ENCODE peak calls at places on chromosomes 1 and 21, in eight cellular contexts. R, Y, S, W, B, E, D and T are unnamed samples.

GRCh38 chr21:44583800-44584147 is 3.4 kb upstream of the KRTAP10-5 start:
- DNase-seq in R (no peak), Y (no peak), S (no peak), W (no peak), B (no peak), E (no peak), D (no peak), T (no peak)

GRCh38 chr1:61077676-61078521 is 4.5 kb upstream of the NFIA start:
- DNase-seq in R (peak; percentile 100), Y (no peak), S (peak; percentile 100), W (peak; percentile 98), B (peak; percentile 76), E (peak; percentile 100), D (peak; percentile 91), T (peak; percentile 38)

GRCh38 chr1:245888809-245889208 is 618.3 kb downstream of the SMYD3 start:
- DNase-seq in R (peak; percentile 64), Y (no peak), S (peak; percentile 43), W (no peak), B (no peak), E (peak; percentile 33), D (no peak), T (no peak)

GRCh38 chr1:75855010-75855409 is 58.3 kb downstream of the MSH4 start:
- DNase-seq in R (peak; percentile 33), Y (no peak), S (peak; percentile 63), W (no peak), B (no peak), E (peak; percentile 26), D (no peak), T (no peak)

GRCh38 chr1:200951016-200951415 is 56.3 kb downstream of the INAVA start:
- DNase-seq in R (no peak), Y (no peak), S (peak; percentile 9), W (no peak), B (no peak), E (peak; percentile 58), D (no peak), T (no peak)

GRCh38 chr21:32529679-32530078 is 55.6 kb downstream of the TCP10L start:
- DNase-seq in R (no peak), Y (no peak), S (no peak), W (no peak), B (no peak), E (no peak), D (no peak), T (no peak)

GRCh38 chr1:43282220-43283195 is 2.9 kb downstream of the C1orf210 start:
- DNase-seq in R (no peak), Y (no peak), S (no peak), W (no peak), B (no peak), E (no peak), D (no peak), T (no peak)

GRCh38 chr1:197222025-197222685 is 45.9 kb upstream of the CRB1 start:
- DNase-seq in R (peak; percentile 25), Y (no peak), S (no peak), W (no peak), B (no peak), E (no peak), D (no peak), T (no peak)

GRCh38 chr1:198604973-198605372 is 33.9 kb upstream of the PTPRC start:
- DNase-seq in R (no peak), Y (no peak), S (no peak), W (no peak), B (no peak), E (no peak), D (no peak), T (no peak)

GRCh38 chr1:29210278-29211085 is 20.3 kb downstream of the MECR start:
- DNase-seq in R (no peak), Y (no peak), S (no peak), W (no peak), B (no peak), E (no peak), D (no peak), T (no peak)

GRCh38 chr1:91273875-91274274 is 130.8 kb downstream of the HFM1 start:
- DNase-seq in R (peak; percentile 23), Y (no peak), S (no peak), W (no peak), B (no peak), E (no peak), D (no peak), T (no peak)

GRCh38 chr1:101170506-101171050 is 66.2 kb upstream of the S1PR1 start:
- DNase-seq in R (no peak), Y (no peak), S (no peak), W (no peak), B (no peak), E (no peak), D (no peak), T (no peak)

GRCh38 chr1:22323141-22323845 is 128.4 kb upstream of the ZBTB40 start:
- DNase-seq in R (no peak), Y (no peak), S (no peak), W (no peak), B (no peak), E (no peak), D (no peak), T (no peak)
- TF ChIP-seq CTCF in R (no peak), Y (no peak), S (no peak), W (no peak), B (no peak), E (no peak), D (no peak), T (no peak)

DNA sequence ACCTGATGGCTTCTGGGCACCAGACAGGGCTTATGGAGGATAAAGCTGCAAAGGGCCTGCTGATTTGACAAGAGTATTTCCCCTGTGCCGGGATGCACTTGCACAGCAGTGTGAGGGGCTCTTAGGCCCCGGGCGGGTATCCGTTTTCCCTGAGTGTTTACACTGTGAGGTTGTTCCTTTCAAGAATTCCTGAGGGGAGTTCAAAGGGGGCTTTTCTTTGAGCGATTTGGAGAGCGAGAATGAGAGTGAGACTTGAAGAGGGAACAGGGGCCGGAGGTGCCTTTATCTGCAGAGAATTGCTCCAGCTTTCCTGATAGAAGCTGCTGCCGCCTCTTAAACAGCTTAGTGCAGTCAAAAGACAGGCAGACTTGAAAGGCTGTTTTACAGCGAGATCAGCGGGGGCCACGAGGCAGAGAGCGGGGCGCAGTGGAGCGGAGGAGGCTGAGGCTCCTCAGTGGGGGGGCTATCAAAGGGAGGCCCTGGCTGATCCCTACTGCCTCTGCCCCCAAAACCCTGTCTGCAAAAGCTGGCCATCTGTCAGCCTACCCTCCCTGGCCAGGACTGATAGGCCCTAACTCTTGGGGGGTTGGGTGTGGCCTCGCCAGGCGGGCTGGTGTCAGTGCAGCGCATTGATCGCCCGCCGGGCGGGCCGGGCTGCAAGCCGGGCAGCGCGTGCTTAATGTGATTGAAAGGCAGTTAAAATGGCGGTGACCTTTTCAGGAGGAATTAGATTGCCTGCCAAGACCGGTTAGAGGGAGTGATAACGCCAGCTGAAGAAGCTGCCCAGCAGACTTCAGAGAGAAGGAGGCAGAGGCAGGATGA is 36.5 kb downstream of the TMEM53 start:
- DNase-seq in R (no peak), Y (no peak), S (no peak), W (no peak), B (no peak), E (no peak), D (no peak), T (no peak)
- TF ChIP-seq CTCF in R (no peak), Y (no peak), S (no peak), W (no peak), B (no peak), E (no peak), D (no peak), T (no peak)

GRCh38 chr1:181135462-181135781 is 46.9 kb downstream of the IER5 start:
- DNase-seq in R (peak; percentile 32), Y (peak; percentile 39), S (peak; percentile 43), W (no peak), B (no peak), E (peak; percentile 43), D (no peak), T (no peak)
- TF ChIP-seq CTCF in R (peak; percentile 52), Y (peak; percentile 68), S (peak; percentile 59), W (peak; percentile 61), B (no peak), E (peak; percentile 74), D (peak; percentile 57), T (no peak)

DNA sequence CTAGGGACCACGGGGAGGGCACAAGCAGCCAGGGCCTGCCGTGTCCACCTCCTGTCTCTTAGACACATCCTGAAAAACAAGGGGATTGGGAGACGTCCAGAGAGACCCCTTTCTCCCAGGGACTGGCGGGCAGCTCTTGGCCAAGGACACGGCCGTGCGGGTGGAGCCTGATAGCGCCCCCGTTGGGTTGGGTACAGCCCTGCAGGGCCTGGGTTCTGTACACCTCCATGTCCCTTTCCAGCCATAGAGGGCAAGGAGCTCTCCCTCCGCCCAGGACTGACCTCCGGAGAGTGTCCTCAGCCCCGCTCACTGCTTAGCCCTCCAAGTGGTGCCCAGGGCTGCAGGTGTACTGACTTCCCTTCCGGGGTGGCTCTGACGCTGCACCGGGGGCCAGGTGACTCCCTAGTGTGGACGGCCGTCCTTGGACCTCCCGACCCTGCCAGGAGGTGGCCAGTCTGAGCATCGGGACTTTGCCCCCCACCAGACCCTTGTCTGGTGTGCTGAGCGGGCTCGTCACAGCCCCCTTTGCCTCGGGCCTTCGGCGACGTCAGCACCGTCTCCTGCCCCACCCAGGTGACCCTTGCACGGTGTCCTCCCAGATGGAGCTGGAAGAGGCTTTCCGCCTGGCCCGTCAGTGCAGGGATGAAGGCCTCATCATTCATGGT is 5.8 kb downstream of the PRKCZ start:
- DNase-seq in R (no peak), Y (no peak), S (no peak), W (no peak), B (no peak), E (no peak), D (no peak), T (no peak)
- TF ChIP-seq CTCF in R (no peak), Y (no peak), S (no peak), W (no peak), B (no peak), E (peak; percentile 34), D (no peak), T (no peak)

GRCh38 chr1:26537951-26538352 is 8.4 kb downstream of the RPS6KA1 start:
- DNase-seq in R (peak; percentile 62), Y (no peak), S (peak; percentile 45), W (no peak), B (no peak), E (peak; percentile 36), D (no peak), T (no peak)
- TF ChIP-seq CTCF in R (peak; percentile 11), Y (peak; percentile 41), S (peak; percentile 66), W (peak; percentile 41), B (no peak), E (peak; percentile 31), D (peak; percentile 10), T (no peak)